ENCODE peak calls at places on chromosomes 2 and 18, in five cellular contexts. N is fibroblast of lung, M is astrocyte, A is PC-9, Q is tibial artery. Z is an unnamed sample. For H3K36me3, the result is how much of the 10 kb centered on the place peaks cover.

GRCh38 chr2:239167011-239167673 is 233.7 kb downstream of the HDAC4 start:
- DNase-seq in M (no peak), N (no peak), Q (peak), A (no peak), Z (no peak)

GRCh38 chr2:203891474-203891873 is 23.9 kb downstream of the CTLA4 start:
- DNase-seq in N (no peak), Q (no peak), A (no peak), M (no peak), Z (no peak)

GRCh38 chr2:230473378-230473777 is 57.4 kb downstream of the SP100 start:
- DNase-seq in Q (no peak), M (no peak), A (no peak), N (no peak), Z (no peak)

GRCh38 chr18:9594782-9595181 is 19.6 kb downstream of the PPP4R1 start:
- DNase-seq in N (peak), M (no peak), Q (no peak), A (no peak), Z (peak)

GRCh38 chr2:225598922-225599321 is 199.4 kb downstream of the NYAP2 start:
- DNase-seq in Q (no peak), A (no peak), N (peak), M (peak), Z (no peak)

GRCh38 chr2:65576278-65576677 is 143.9 kb upstream of the SPRED2 start:
- DNase-seq in Q (no peak), A (no peak), M (no peak), N (no peak), Z (no peak)

GRCh38 chr2:238379096-238379810 is 47.5 kb upstream of the ASB1 start:
- DNase-seq in N (peak), M (peak), A (peak), Q (no peak), Z (no peak)

GRCh38 chr2:239113164-239113563 is 265.3 kb downstream of the TWIST2 start:
- DNase-seq in N (peak), Q (no peak), M (peak), A (no peak), Z (peak)

GRCh38 chr2:105294844-105295481 is 34.6 kb downstream of the TGFBRAP1 start:
- DNase-seq in N (peak), A (peak), Q (no peak), M (peak), Z (peak)

GRCh38 chr2:159713691-159714585 is 1.6 kb downstream of the MARCHF7 start:
- DNase-seq in A (no peak), N (peak), Q (no peak), M (peak), Z (no peak)

GRCh38 chr2:159712929-159713575 is 746 bp downstream of the MARCHF7 start:
- DNase-seq in A (no peak), Q (no peak), M (no peak), N (peak), Z (no peak)

GRCh38 chr2:159715451-159715850 is 3.1 kb downstream of the MARCHF7 start:
- DNase-seq in Q (no peak), N (peak), M (peak), A (no peak), Z (no peak)

GRCh38 chr2:159712194-159712928 is at the start of gene MARCHF7:
- DNase-seq in M (peak), Q (peak), N (peak), A (peak), Z (peak)

DNA sequence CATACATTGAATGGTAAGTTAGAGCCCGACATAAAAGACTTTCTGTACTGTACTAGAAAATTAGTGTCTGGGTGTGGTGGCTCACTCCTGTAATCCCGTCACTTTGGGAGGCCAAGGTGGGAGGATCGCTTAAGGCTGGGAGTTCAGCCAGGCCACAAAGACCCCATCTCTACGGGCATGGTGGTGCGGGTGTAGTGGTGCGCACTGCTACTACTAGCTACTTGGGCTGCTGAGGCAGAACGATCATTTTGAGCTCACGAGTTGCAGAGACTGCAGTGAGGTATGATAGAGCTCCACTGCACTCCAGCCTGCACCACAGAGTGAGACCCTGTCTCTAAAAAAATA is 2.3 kb downstream of the MARCHF7 start:
- DNase-seq in A (no peak), Q (no peak), N (no peak), M (no peak), Z (no peak)
- H3K36me3 ChIP-seq in A (under half), Q (under half), N (under half), M (under half), Z (under half)

GRCh38 chr2:101872480-101872879 is 119.3 kb upstream of the IL1R2 start:
- DNase-seq in A (no peak), N (peak), M (peak), Q (no peak), Z (no peak)
- H3K36me3 ChIP-seq in A (half or more), N (under half), M (half or more), Q (half or more), Z (under half)

GRCh38 chr18:35267809-35268208 is 22.2 kb downstream of the ZSCAN30 start:
- DNase-seq in Q (no peak), A (no peak), N (no peak), M (no peak), Z (no peak)
- H3K36me3 ChIP-seq in Q (under half), A (under half), N (under half), M (under half), Z (under half)

DNA sequence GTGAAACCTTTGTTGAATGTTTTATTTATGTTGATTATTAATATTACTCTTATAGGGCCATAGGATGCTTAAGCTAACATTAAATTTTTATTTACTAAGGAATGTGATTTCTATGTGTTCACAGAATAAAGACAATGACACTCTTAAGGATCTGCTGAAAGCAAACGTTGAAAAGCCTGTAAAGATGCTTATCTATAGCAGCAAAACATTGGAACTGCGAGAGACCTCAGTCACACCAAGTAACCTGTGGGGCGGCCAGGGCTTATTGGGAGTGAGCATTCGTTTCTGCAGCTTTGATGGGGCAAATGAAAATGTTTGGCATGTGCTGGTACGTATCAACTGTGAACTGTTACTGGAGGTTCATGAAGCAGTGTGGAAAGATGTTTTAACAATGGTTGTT is 20.4 kb downstream of the GORASP2 start:
- DNase-seq in A (no peak), M (no peak), N (no peak), Q (no peak), Z (no peak)
- H3K36me3 ChIP-seq in A (half or more), M (under half), N (under half), Q (under half), Z (under half)